ENCODE peak calls at places on chromosomes 6 and 20, in four cellular contexts. A is substantia nigra, S is heart right ventricle, P is fibroblast of lung. D is an unnamed sample.

GRCh38 chr6:39684790-39685485 is 40.3 kb downstream of the KIF6 start:
- DNase-seq in S (no peak), A (no peak), P (peak), D (no peak)

GRCh38 chr6:118551063-118551672 is 3.1 kb downstream of the PLN start:
- DNase-seq in A (no peak), P (peak), S (no peak), D (no peak)

GRCh38 chr20:4064118-4064962 is 49.0 kb upstream of the RNF24 start:
- DNase-seq in S (peak), A (peak), P (peak), D (peak)

GRCh38 chr20:52494244-52494643 is 302.7 kb upstream of the ZFP64 start:
- DNase-seq in S (no peak), A (no peak), P (peak), D (no peak)

GRCh38 chr6:5997420-5998093 is 9.2 kb downstream of the NRN1 start:
- DNase-seq in S (peak), P (no peak), A (peak), D (no peak)

GRCh38 chr6:105588116-105588710 is 185.3 kb upstream of the PREP start:
- DNase-seq in P (no peak), A (no peak), S (no peak), D (no peak)

GRCh38 chr6:159074120-159074684 is 29.4 kb upstream of the TAGAP start:
- DNase-seq in P (peak), S (no peak), A (peak), D (peak)

GRCh38 chr20:16711859-16712258 is 18.0 kb upstream of the SNRPB2 start:
- DNase-seq in S (no peak), A (no peak), P (no peak), D (no peak)

GRCh38 chr6:136586295-136586694 is 36.1 kb upstream of the MAP7 start:
- DNase-seq in S (no peak), A (no peak), P (peak), D (no peak)

GRCh38 chr20:43096471-43096870 is 93.2 kb downstream of the PTPRT start:
- DNase-seq in A (peak), S (no peak), P (no peak), D (peak)

GRCh38 chr20:62824476-62825287 is 7.8 kb downstream of the COL9A3 start:
- DNase-seq in S (peak), A (no peak), P (peak), D (no peak)

GRCh38 chr6:36666726-36667591 is 11.6 kb upstream of the CDKN1A start:
- DNase-seq in S (peak), A (peak), P (peak), D (peak)

GRCh38 chr20:23231561-23232218 is 118.9 kb upstream of the NXT1 start:
- DNase-seq in P (peak), A (no peak), S (no peak), D (no peak)

GRCh38 chr6:70673601-70674000 is 5.9 kb downstream of the SMAP1 start:
- DNase-seq in P (peak), A (no peak), S (no peak), D (no peak)

GRCh38 chr20:40689943-40690835 is 1.2 kb upstream of the MAFB start:
- DNase-seq in P (peak), A (peak), S (peak), D (peak)

GRCh38 chr6:106134906-106135634 is 48.9 kb downstream of the PRDM1 start:
- DNase-seq in A (no peak), P (peak), S (no peak), D (no peak)

GRCh38 chr6:163469459-163469858 is 54.9 kb downstream of the QKI start:
- DNase-seq in P (no peak), S (no peak), A (no peak), D (no peak)

GRCh38 chr6:113848280-113848679 is 8.9 kb upstream of the MARCKS start:
- DNase-seq in P (no peak), S (no peak), A (no peak), D (no peak)

GRCh38 chr6:25922301-25922700 is 8.2 kb downstream of the SLC17A2 start:
- DNase-seq in A (no peak), P (no peak), S (no peak), D (no peak)

GRCh38 chr20:10309326-10309725 is 90.7 kb downstream of the SNAP25 start:
- DNase-seq in A (no peak), S (no peak), P (peak), D (no peak)

GRCh38 chr20:63029358-63030121 is 22.8 kb upstream of the BHLHE23 start:
- DNase-seq in P (no peak), A (no peak), S (peak), D (no peak)

GRCh38 chr6:10520468-10520867 is 683 bp upstream of the GCNT2 start:
- DNase-seq in S (no peak), A (no peak), P (peak), D (no peak)

GRCh38 chr6:41428995-41429417 is 93.6 kb downstream of the NCR2 start:
- DNase-seq in P (peak), S (peak), A (no peak), D (no peak)

GRCh38 chr20:58053391-58054055 is 174.9 kb downstream of the ANKRD60 start:
- DNase-seq in S (no peak), P (no peak), A (no peak), D (no peak)

GRCh38 chr20:8152183-8152582 is 20.1 kb downstream of the PLCB1 start:
- DNase-seq in S (no peak), A (no peak), P (peak), D (no peak)

GRCh38 chr6:149128489-149129145 is 188.9 kb upstream of the TAB2 start:
- DNase-seq in A (no peak), P (no peak), S (no peak), D (no peak)

GRCh38 chr6:73340048-73340447 is 14.0 kb downstream of the DPPA5 start:
- DNase-seq in A (no peak), P (peak), S (no peak), D (no peak)

GRCh38 chr20:420721-421574 is 12.8 kb downstream of the RBCK1 start:
- DNase-seq in S (no peak), A (no peak), P (no peak), D (no peak)

GRCh38 chr20:56522311-56522710 is 2.2 kb upstream of the FAM209A start:
- DNase-seq in P (no peak), S (no peak), A (no peak), D (no peak)

GRCh38 chr6:149951626-149952025 is 9.8 kb downstream of the ULBP2 start:
- DNase-seq in S (no peak), P (no peak), A (no peak), D (no peak)

GRCh38 chr6:125310994-125311649 is 9.4 kb upstream of the HDDC2 start:
- DNase-seq in S (no peak), P (peak), A (no peak), D (no peak)

GRCh38 chr6:134328792-134329191 is 10.9 kb upstream of the SGK1 start:
- DNase-seq in P (no peak), S (no peak), A (no peak), D (no peak)

GRCh38 chr6:82568290-82568993 is 204.8 kb downstream of the TPBG start:
- DNase-seq in A (peak), S (no peak), P (no peak), D (no peak)

GRCh38 chr6:82567621-82568020 is 204.0 kb downstream of the TPBG start:
- DNase-seq in S (no peak), A (no peak), P (no peak), D (no peak)

GRCh38 chr6:82570083-82570482 is 206.5 kb downstream of the TPBG start:
- DNase-seq in P (no peak), S (no peak), A (no peak), D (no peak)

GRCh38 chr6:82571431-82571830 is 207.8 kb downstream of the TPBG start:
- DNase-seq in S (no peak), P (no peak), A (no peak), D (no peak)

DNA sequence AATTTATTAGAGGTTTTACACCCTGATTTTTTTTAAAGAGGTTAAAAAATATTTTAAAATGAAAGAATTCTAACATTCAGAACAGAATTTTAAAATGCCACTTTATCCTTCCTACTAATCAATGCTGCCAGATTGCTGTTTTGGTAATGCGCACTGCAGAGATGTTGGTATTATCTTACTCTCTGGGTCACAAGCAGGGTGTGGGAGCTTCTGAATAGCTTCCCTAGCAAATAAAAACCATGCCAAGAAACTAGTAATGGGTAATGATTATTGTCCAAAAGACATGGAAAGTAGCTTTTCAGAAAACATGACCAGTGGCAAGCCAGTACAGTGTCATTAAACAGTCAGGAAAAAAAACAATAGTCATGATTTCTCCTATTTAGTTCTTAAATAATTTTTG is 205.4 kb downstream of the TPBG start:
- DNase-seq in P (no peak), A (no peak), S (no peak), D (no peak)
- H3K27ac ChIP-seq in P (no peak), A (no peak), S (no peak), D (no peak)

GRCh38 chr6:16228709-16229665 is 9.4 kb upstream of the GMPR start:
- DNase-seq in S (no peak), A (no peak), P (no peak), D (no peak)

GRCh38 chr6:16229710-16230109 is 8.7 kb upstream of the GMPR start:
- DNase-seq in S (no peak), P (peak), A (no peak), D (no peak)

GRCh38 chr6:16227048-16227562 is 11.3 kb upstream of the GMPR start:
- DNase-seq in P (no peak), S (no peak), A (no peak), D (no peak)

GRCh38 chr6:16227605-16228004 is 10.8 kb upstream of the GMPR start:
- DNase-seq in A (no peak), P (no peak), S (no peak), D (no peak)

GRCh38 chr6:16228043-16228442 is 10.3 kb upstream of the GMPR start:
- DNase-seq in P (no peak), S (no peak), A (no peak), D (no peak)
- H3K27ac ChIP-seq in P (no peak), S (no peak), A (no peak), D (no peak)

DNA sequence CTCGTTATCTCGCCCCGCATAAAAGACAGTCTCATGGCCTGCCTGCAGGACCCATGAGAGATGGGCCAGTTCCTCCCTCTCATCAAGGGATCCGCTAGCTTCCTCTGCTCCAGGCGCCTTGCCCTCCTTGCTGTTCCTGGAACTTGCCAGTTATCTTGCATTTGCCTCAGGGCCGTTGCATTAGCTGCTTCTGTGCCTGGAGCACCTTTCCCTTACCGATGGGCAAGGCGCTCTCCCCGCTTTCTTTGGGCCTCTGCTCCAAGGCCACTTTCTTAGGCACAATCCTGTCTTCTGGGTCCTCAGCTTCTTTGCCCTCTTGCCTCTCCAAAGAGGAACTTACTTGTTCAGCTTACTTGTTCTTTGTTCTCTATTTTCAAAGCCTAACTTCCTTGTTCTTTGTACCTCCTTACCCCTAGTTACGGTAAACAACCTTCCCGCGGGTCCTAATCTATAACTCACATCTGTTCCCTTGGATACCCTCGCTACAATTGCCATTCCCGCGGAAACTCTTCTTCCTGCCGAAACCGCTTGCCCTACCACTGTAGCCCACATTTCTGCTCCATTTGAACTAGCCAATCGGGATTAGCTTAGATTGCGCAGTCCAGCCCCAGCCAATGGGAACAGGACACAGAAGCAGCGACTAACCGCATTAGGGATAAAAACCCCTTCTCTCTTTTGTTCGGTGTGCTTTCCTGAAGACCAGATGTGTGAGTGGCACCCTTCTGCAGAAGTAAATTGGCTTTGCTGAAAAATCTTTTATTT is 887 bp upstream of the NSFL1C start:
- DNase-seq in S (no peak), P (no peak), A (peak), D (no peak)
- H3K27ac ChIP-seq in S (peak), P (no peak), A (peak), D (peak)

GRCh38 chr20:20946122-20946759 is 159.9 kb downstream of the LINC00237 start:
- DNase-seq in S (no peak), P (peak), A (no peak), D (no peak)
- H3K27ac ChIP-seq in S (no peak), P (no peak), A (no peak), D (no peak)

GRCh38 chr6:56529594-56530191 is 113.0 kb downstream of the DST start:
- DNase-seq in S (no peak), A (no peak), P (peak), D (no peak)
- H3K27ac ChIP-seq in S (no peak), A (no peak), P (no peak), D (no peak)

GRCh38 chr6:34292954-34293353 is 44.1 kb upstream of the SMIM29 start:
- DNase-seq in P (no peak), A (no peak), S (no peak), D (no peak)
- H3K27ac ChIP-seq in P (no peak), A (no peak), S (peak), D (no peak)